ENCODE peak calls at places on chromosomes 7 and 10, in five cellular contexts. One of them, this sample, is unnamed.

GRCh38 chr10:112672706-112673105 is 225.7 kb downstream of the VTI1A start:
- DNase-seq in NT2/D1: no peak
- DNase-seq in H1: no peak
- DNase-seq in GM12878: no peak
- DNase-seq in HepG2: no peak
- DNase-seq in this sample: no peak

GRCh38 chr10:87504307-87504666 is 406 bp upstream of the MINPP1 start:
- DNase-seq in H1: no peak
- DNase-seq in NT2/D1: no peak
- DNase-seq in HepG2: peak
- DNase-seq in GM12878: no peak
- DNase-seq in this sample: no peak

GRCh38 chr7:151240536-151240935 is 8.0 kb downstream of the SMARCD3 start:
- DNase-seq in H1: no peak
- DNase-seq in HepG2: no peak
- DNase-seq in GM12878: no peak
- DNase-seq in NT2/D1: no peak
- DNase-seq in this sample: no peak

GRCh38 chr10:3763035-3763456 is 22.0 kb downstream of the KLF6 start:
- DNase-seq in H1: no peak
- DNase-seq in HepG2: no peak
- DNase-seq in GM12878: no peak
- DNase-seq in NT2/D1: no peak
- DNase-seq in this sample: no peak

GRCh38 chr7:138756591-138757222 is 41.1 kb upstream of the TMEM213 start:
- DNase-seq in H1: no peak
- DNase-seq in GM12878: no peak
- DNase-seq in HepG2: no peak
- DNase-seq in NT2/D1: no peak
- DNase-seq in this sample: no peak

GRCh38 chr10:116270691-116271592 is 2.1 kb downstream of the GFRA1 start:
- DNase-seq in GM12878: no peak
- DNase-seq in HepG2: no peak
- DNase-seq in NT2/D1: no peak
- DNase-seq in H1: no peak
- DNase-seq in this sample: no peak

GRCh38 chr7:142133740-142134148 is 22.2 kb downstream of the MGAM2 start:
- DNase-seq in NT2/D1: no peak
- DNase-seq in GM12878: no peak
- DNase-seq in HepG2: no peak
- DNase-seq in H1: no peak
- DNase-seq in this sample: no peak

GRCh38 chr10:48655426-48656240 is 29.0 kb upstream of the WDFY4 start:
- DNase-seq in GM12878: no peak
- DNase-seq in H1: no peak
- DNase-seq in NT2/D1: no peak
- DNase-seq in HepG2: no peak
- DNase-seq in this sample: no peak

GRCh38 chr10:51937313-51937712 is 237.9 kb upstream of the CSTF2T start:
- DNase-seq in NT2/D1: no peak
- DNase-seq in H1: no peak
- DNase-seq in HepG2: no peak
- DNase-seq in GM12878: no peak
- DNase-seq in this sample: no peak

GRCh38 chr7:155213385-155213784 is 84.3 kb upstream of the INSIG1 start:
- DNase-seq in HepG2: no peak
- DNase-seq in GM12878: no peak
- DNase-seq in NT2/D1: no peak
- DNase-seq in H1: no peak
- DNase-seq in this sample: no peak

GRCh38 chr7:67716729-67717128 is 720.1 kb downstream of the TYW1 start:
- DNase-seq in H1: no peak
- DNase-seq in NT2/D1: no peak
- DNase-seq in HepG2: no peak
- DNase-seq in GM12878: no peak
- DNase-seq in this sample: no peak

GRCh38 chr10:122404576-122404975 is 30.1 kb downstream of the PLEKHA1 start:
- DNase-seq in H1: no peak
- DNase-seq in HepG2: no peak
- DNase-seq in NT2/D1: no peak
- DNase-seq in GM12878: no peak
- DNase-seq in this sample: no peak

GRCh38 chr7:100598425-100598824 is 3.7 kb upstream of the PCOLCE start:
- DNase-seq in GM12878: no peak
- DNase-seq in HepG2: no peak
- DNase-seq in H1: no peak
- DNase-seq in NT2/D1: no peak
- DNase-seq in this sample: no peak

GRCh38 chr7:29005829-29006228 is 47.7 kb upstream of the TRIL start:
- DNase-seq in H1: no peak
- DNase-seq in NT2/D1: no peak
- DNase-seq in HepG2: peak
- DNase-seq in GM12878: no peak
- DNase-seq in this sample: no peak

GRCh38 chr10:70851597-70852475 is 36.1 kb downstream of the SGPL1 start:
- DNase-seq in H1: no peak
- DNase-seq in GM12878: no peak
- DNase-seq in HepG2: peak
- DNase-seq in NT2/D1: no peak
- DNase-seq in this sample: no peak

GRCh38 chr10:13971586-13972475 is 358.9 kb downstream of the FRMD4A start:
- DNase-seq in HepG2: no peak
- DNase-seq in NT2/D1: no peak
- DNase-seq in GM12878: no peak
- DNase-seq in H1: no peak
- DNase-seq in this sample: no peak

GRCh38 chr7:130990178-130990832 is 256.3 kb upstream of the KLF14 start:
- DNase-seq in H1: no peak
- DNase-seq in GM12878: no peak
- DNase-seq in HepG2: no peak
- DNase-seq in NT2/D1: no peak
- DNase-seq in this sample: no peak

GRCh38 chr10:74432841-74433594 is 282.0 kb downstream of the ADK start:
- DNase-seq in NT2/D1: no peak
- DNase-seq in HepG2: no peak
- DNase-seq in GM12878: no peak
- DNase-seq in H1: no peak
- DNase-seq in this sample: peak

DNA sequence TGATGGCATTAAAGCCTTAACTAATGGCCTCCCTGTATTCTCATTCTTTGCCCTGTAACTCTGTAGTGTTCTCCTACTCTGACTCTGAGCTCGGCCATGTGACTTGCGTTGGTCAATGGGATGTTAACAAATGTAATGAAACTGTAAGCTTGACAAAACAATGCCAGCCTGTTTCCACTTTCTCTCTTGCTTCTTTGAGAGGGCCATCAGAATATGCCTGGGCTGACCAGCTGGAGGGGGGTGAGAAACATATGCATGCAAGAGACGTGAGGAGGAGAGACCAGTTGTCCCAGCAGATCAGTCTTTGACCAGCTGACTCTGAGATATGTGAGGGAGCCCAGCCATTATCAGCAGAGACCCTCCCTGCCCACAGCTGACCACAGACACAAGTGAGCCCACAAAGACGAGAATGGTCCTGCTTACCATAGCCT is 100.6 kb downstream of the ICA1 start:
- DNase-seq in NT2/D1: no peak
- DNase-seq in H1: no peak
- DNase-seq in HepG2: no peak
- DNase-seq in GM12878: no peak
- DNase-seq in this sample: no peak
- TF ChIP-seq SUZ12 in NT2/D1: no peak
- TF ChIP-seq SUZ12 in H1: no peak
- TF ChIP-seq SUZ12 in HepG2: no peak
- TF ChIP-seq SUZ12 in GM12878: no peak
- TF ChIP-seq SUZ12 in this sample: no peak

DNA sequence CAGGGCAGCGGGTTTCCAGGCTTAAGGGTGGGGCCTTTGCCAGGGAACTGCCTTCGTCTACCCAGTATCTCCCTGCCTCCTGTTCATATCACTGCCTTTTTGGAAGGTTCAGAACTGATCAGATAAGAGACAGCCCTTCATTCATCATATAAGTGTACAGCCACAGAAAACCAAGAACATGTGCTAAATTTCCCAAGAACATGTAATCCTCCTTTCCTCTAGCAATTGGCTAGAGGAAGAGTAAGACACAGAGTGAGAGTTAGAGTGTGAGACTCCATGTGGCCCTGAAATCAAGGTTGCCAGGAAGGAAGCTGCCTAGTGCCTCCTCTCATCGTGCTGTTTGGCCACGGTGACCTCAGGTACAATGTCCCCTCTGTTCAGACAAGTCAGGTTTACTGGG is 770.9 kb downstream of the TNS3 start:
- DNase-seq in HepG2: no peak
- DNase-seq in GM12878: no peak
- DNase-seq in H1: no peak
- DNase-seq in NT2/D1: no peak
- DNase-seq in this sample: no peak
- TF ChIP-seq SUZ12 in HepG2: no peak
- TF ChIP-seq SUZ12 in GM12878: no peak
- TF ChIP-seq SUZ12 in H1: no peak
- TF ChIP-seq SUZ12 in NT2/D1: no peak
- TF ChIP-seq SUZ12 in this sample: no peak

GRCh38 chr10:30985552-30985951 is 46.1 kb downstream of the ZNF438 start:
- DNase-seq in NT2/D1: no peak
- DNase-seq in HepG2: no peak
- DNase-seq in H1: no peak
- DNase-seq in GM12878: no peak
- DNase-seq in this sample: no peak
- TF ChIP-seq SUZ12 in NT2/D1: no peak
- TF ChIP-seq SUZ12 in HepG2: no peak
- TF ChIP-seq SUZ12 in H1: no peak
- TF ChIP-seq SUZ12 in GM12878: no peak
- TF ChIP-seq SUZ12 in this sample: no peak

GRCh38 chr10:124711145-124711544 is 33.0 kb downstream of the FAM53B start:
- DNase-seq in NT2/D1: no peak
- DNase-seq in H1: no peak
- DNase-seq in GM12878: no peak
- DNase-seq in HepG2: no peak
- DNase-seq in this sample: no peak
- TF ChIP-seq SUZ12 in NT2/D1: no peak
- TF ChIP-seq SUZ12 in H1: no peak
- TF ChIP-seq SUZ12 in GM12878: no peak
- TF ChIP-seq SUZ12 in HepG2: no peak
- TF ChIP-seq SUZ12 in this sample: no peak

DNA sequence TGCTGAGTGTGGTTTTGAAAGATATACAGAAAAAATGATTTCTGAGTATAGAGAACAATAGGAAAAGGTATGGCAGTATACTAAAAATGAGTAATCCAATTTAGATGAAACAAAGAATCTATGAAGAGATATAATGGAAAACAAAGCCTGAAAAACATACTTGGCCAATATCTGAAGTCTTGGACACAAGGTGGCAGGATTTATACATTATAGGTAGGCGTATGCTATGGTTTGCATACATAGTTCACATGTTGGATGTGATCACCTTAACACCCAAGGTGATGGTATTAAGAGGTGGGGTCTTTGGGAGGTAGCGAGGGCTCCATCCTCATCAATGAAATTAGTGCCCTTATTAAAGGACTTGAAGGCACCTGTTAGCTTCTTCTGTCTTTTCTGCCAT is 34.5 kb upstream of the BPGM start:
- DNase-seq in GM12878: no peak
- DNase-seq in NT2/D1: no peak
- DNase-seq in HepG2: no peak
- DNase-seq in H1: no peak
- DNase-seq in this sample: no peak
- TF ChIP-seq SUZ12 in GM12878: no peak
- TF ChIP-seq SUZ12 in NT2/D1: no peak
- TF ChIP-seq SUZ12 in HepG2: no peak
- TF ChIP-seq SUZ12 in H1: no peak
- TF ChIP-seq SUZ12 in this sample: no peak

DNA sequence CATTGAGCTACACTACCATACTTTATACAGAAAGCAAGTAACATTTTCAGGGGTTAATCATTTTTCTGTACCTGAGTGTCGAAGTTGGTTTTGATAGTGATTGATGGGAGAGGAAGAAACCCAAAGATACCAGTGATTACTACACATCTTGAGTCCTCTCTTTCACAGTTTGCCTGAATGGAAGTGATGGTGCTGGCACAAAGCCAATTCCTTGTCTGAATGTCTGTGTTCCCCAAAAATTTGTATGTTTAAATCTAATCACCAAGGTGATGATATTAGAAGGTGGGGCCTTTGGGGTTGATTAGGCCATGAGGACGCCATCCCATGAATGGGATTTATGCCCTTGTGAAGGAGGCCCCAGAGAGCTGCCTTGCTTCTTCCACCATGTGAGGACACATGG is 696.9 kb upstream of the ANKRD30A start:
- DNase-seq in HepG2: no peak
- DNase-seq in H1: no peak
- DNase-seq in NT2/D1: no peak
- DNase-seq in GM12878: no peak
- DNase-seq in this sample: no peak
- TF ChIP-seq SUZ12 in HepG2: no peak
- TF ChIP-seq SUZ12 in H1: no peak
- TF ChIP-seq SUZ12 in NT2/D1: no peak
- TF ChIP-seq SUZ12 in GM12878: no peak
- TF ChIP-seq SUZ12 in this sample: no peak

This sample was measured in HEK293T.